ENCODE peak calls at places on chromosomes 13 and 19, in seven cellular contexts. One of them, this sample, is unnamed.

GRCh38 chr19:40528533-40529092 is 48.1 kb upstream of the SHKBP1 start:
- DNase-seq in fibroblast of lung: no peak
- DNase-seq in HFF-Myc: no peak
- DNase-seq in kidney epithelial cell: no peak
- DNase-seq in lower lobe of right lung: no peak
- DNase-seq in cardiac fibroblast: no peak
- DNase-seq in WTC11: no peak
- DNase-seq in this sample: no peak

GRCh38 chr13:110403721-110404120 is 96.6 kb downstream of the COL4A2 start:
- DNase-seq in kidney epithelial cell: no peak
- DNase-seq in cardiac fibroblast: no peak
- DNase-seq in lower lobe of right lung: no peak
- DNase-seq in WTC11: no peak
- DNase-seq in fibroblast of lung: peak; percentile 83
- DNase-seq in HFF-Myc: no peak
- DNase-seq in this sample: no peak

GRCh38 chr13:101115762-101116161 is 300.5 kb downstream of the NALCN start:
- DNase-seq in HFF-Myc: no peak
- DNase-seq in kidney epithelial cell: no peak
- DNase-seq in cardiac fibroblast: peak; percentile 1
- DNase-seq in lower lobe of right lung: no peak
- DNase-seq in WTC11: no peak
- DNase-seq in fibroblast of lung: peak; percentile 10
- DNase-seq in this sample: no peak

GRCh38 chr13:106709509-106709908 is 141.6 kb upstream of the ARGLU1 start:
- DNase-seq in WTC11: no peak
- DNase-seq in HFF-Myc: no peak
- DNase-seq in kidney epithelial cell: no peak
- DNase-seq in lower lobe of right lung: no peak
- DNase-seq in cardiac fibroblast: peak; percentile 20
- DNase-seq in fibroblast of lung: peak; percentile 1
- DNase-seq in this sample: no peak

GRCh38 chr19:22545751-22546150 is 88.4 kb upstream of the ZNF492 start:
- DNase-seq in cardiac fibroblast: no peak
- DNase-seq in kidney epithelial cell: no peak
- DNase-seq in lower lobe of right lung: no peak
- DNase-seq in WTC11: peak; percentile 36
- DNase-seq in HFF-Myc: peak; percentile 0
- DNase-seq in fibroblast of lung: peak; percentile 0
- DNase-seq in this sample: no peak

GRCh38 chr19:17753976-17754375 is 2.7 kb downstream of the FCHO1 start:
- DNase-seq in fibroblast of lung: no peak
- DNase-seq in WTC11: peak; percentile 39
- DNase-seq in lower lobe of right lung: no peak
- DNase-seq in kidney epithelial cell: no peak
- DNase-seq in cardiac fibroblast: no peak
- DNase-seq in HFF-Myc: no peak
- DNase-seq in this sample: no peak

GRCh38 chr13:113305208-113305607 is 8.2 kb downstream of the LAMP1 start:
- DNase-seq in lower lobe of right lung: no peak
- DNase-seq in HFF-Myc: no peak
- DNase-seq in fibroblast of lung: peak; percentile 79
- DNase-seq in cardiac fibroblast: no peak
- DNase-seq in WTC11: no peak
- DNase-seq in kidney epithelial cell: peak; percentile 38
- DNase-seq in this sample: no peak

GRCh38 chr13:33727356-33728083 is 90.4 kb upstream of the RFC3 start:
- DNase-seq in cardiac fibroblast: no peak
- DNase-seq in lower lobe of right lung: no peak
- DNase-seq in kidney epithelial cell: no peak
- DNase-seq in HFF-Myc: no peak
- DNase-seq in fibroblast of lung: no peak
- DNase-seq in WTC11: no peak
- DNase-seq in this sample: no peak

GRCh38 chr19:18468517-18468916 is 30.6 kb upstream of the ISYNA1 start:
- DNase-seq in lower lobe of right lung: no peak
- DNase-seq in HFF-Myc: no peak
- DNase-seq in WTC11: no peak
- DNase-seq in fibroblast of lung: no peak
- DNase-seq in cardiac fibroblast: no peak
- DNase-seq in kidney epithelial cell: no peak
- DNase-seq in this sample: no peak

GRCh38 chr19:16470911-16471811 is 609 bp downstream of the EPS15L1 start:
- DNase-seq in WTC11: no peak
- DNase-seq in fibroblast of lung: peak; percentile 50
- DNase-seq in lower lobe of right lung: peak; percentile 53
- DNase-seq in cardiac fibroblast: peak; percentile 44
- DNase-seq in HFF-Myc: no peak
- DNase-seq in kidney epithelial cell: no peak
- DNase-seq in this sample: no peak

GRCh38 chr13:22423261-22423660 is 752.4 kb downstream of the FGF9 start:
- DNase-seq in cardiac fibroblast: no peak
- DNase-seq in WTC11: no peak
- DNase-seq in kidney epithelial cell: no peak
- DNase-seq in fibroblast of lung: no peak
- DNase-seq in lower lobe of right lung: no peak
- DNase-seq in HFF-Myc: no peak
- DNase-seq in this sample: no peak

GRCh38 chr13:51417716-51418115 is 35.1 kb downstream of the INTS6 start:
- DNase-seq in HFF-Myc: no peak
- DNase-seq in lower lobe of right lung: no peak
- DNase-seq in kidney epithelial cell: no peak
- DNase-seq in fibroblast of lung: no peak
- DNase-seq in WTC11: no peak
- DNase-seq in cardiac fibroblast: no peak
- DNase-seq in this sample: no peak

GRCh38 chr13:28449826-28450773 is 44.8 kb downstream of the FLT1 start:
- DNase-seq in kidney epithelial cell: no peak
- DNase-seq in HFF-Myc: peak; percentile 40
- DNase-seq in WTC11: no peak
- DNase-seq in cardiac fibroblast: no peak
- DNase-seq in fibroblast of lung: no peak
- DNase-seq in lower lobe of right lung: no peak
- DNase-seq in this sample: peak; percentile 32

GRCh38 chr13:43305416-43305815 is 282.0 kb downstream of the DNAJC15 start:
- DNase-seq in cardiac fibroblast: peak; percentile 39
- DNase-seq in kidney epithelial cell: no peak
- DNase-seq in WTC11: no peak
- DNase-seq in HFF-Myc: no peak
- DNase-seq in fibroblast of lung: peak; percentile 56
- DNase-seq in lower lobe of right lung: no peak
- DNase-seq in this sample: no peak

GRCh38 chr13:98214008-98214643 is 37.1 kb upstream of the RNF113B start:
- DNase-seq in kidney epithelial cell: no peak
- DNase-seq in WTC11: peak; percentile 16
- DNase-seq in lower lobe of right lung: no peak
- DNase-seq in HFF-Myc: peak; percentile 53
- DNase-seq in fibroblast of lung: peak; percentile 86
- DNase-seq in cardiac fibroblast: peak; percentile 67
- DNase-seq in this sample: no peak

GRCh38 chr19:1361601-1362384 is 21.9 kb upstream of the NDUFS7 start:
- DNase-seq in cardiac fibroblast: peak; percentile 74
- DNase-seq in fibroblast of lung: peak; percentile 88
- DNase-seq in lower lobe of right lung: no peak
- DNase-seq in WTC11: no peak
- DNase-seq in kidney epithelial cell: peak; percentile 42
- DNase-seq in HFF-Myc: no peak
- DNase-seq in this sample: no peak

GRCh38 chr13:80469841-80470378 is 129.0 kb upstream of the SPRY2 start:
- DNase-seq in WTC11: no peak
- DNase-seq in kidney epithelial cell: peak; percentile 12
- DNase-seq in lower lobe of right lung: no peak
- DNase-seq in fibroblast of lung: peak; percentile 82
- DNase-seq in cardiac fibroblast: peak; percentile 97
- DNase-seq in HFF-Myc: no peak
- DNase-seq in this sample: peak; percentile 55

GRCh38 chr19:4297901-4298771 is 4.1 kb downstream of the TMIGD2 start:
- DNase-seq in kidney epithelial cell: no peak
- DNase-seq in HFF-Myc: no peak
- DNase-seq in cardiac fibroblast: no peak
- DNase-seq in lower lobe of right lung: no peak
- DNase-seq in fibroblast of lung: peak; percentile 31
- DNase-seq in WTC11: peak; percentile 29
- DNase-seq in this sample: no peak

GRCh38 chr13:20159646-20160345 is 1.1 kb downstream of the GJA3 start:
- DNase-seq in lower lobe of right lung: no peak
- DNase-seq in cardiac fibroblast: no peak
- DNase-seq in fibroblast of lung: peak; percentile 53
- DNase-seq in kidney epithelial cell: no peak
- DNase-seq in WTC11: no peak
- DNase-seq in HFF-Myc: no peak
- DNase-seq in this sample: no peak

GRCh38 chr13:33742321-33742720 is 75.6 kb upstream of the RFC3 start:
- DNase-seq in HFF-Myc: no peak
- DNase-seq in fibroblast of lung: no peak
- DNase-seq in WTC11: no peak
- DNase-seq in kidney epithelial cell: no peak
- DNase-seq in lower lobe of right lung: no peak
- DNase-seq in cardiac fibroblast: no peak
- DNase-seq in this sample: no peak

GRCh38 chr13:105502193-105502592 is 1033.3 kb downstream of the EFNB2 start:
- DNase-seq in cardiac fibroblast: no peak
- DNase-seq in kidney epithelial cell: no peak
- DNase-seq in WTC11: no peak
- DNase-seq in lower lobe of right lung: no peak
- DNase-seq in HFF-Myc: no peak
- DNase-seq in fibroblast of lung: no peak
- DNase-seq in this sample: no peak

GRCh38 chr13:57627663-57628062 is 3.9 kb upstream of the PCDH17 start:
- DNase-seq in kidney epithelial cell: no peak
- DNase-seq in cardiac fibroblast: peak; percentile 33
- DNase-seq in WTC11: no peak
- DNase-seq in lower lobe of right lung: no peak
- DNase-seq in fibroblast of lung: peak; percentile 27
- DNase-seq in HFF-Myc: no peak
- DNase-seq in this sample: no peak

GRCh38 chr13:49435992-49436391 is 7.9 kb downstream of the CAB39L start:
- DNase-seq in WTC11: no peak
- DNase-seq in lower lobe of right lung: no peak
- DNase-seq in HFF-Myc: no peak
- DNase-seq in kidney epithelial cell: no peak
- DNase-seq in cardiac fibroblast: peak; percentile 38
- DNase-seq in fibroblast of lung: peak; percentile 18
- DNase-seq in this sample: no peak

GRCh38 chr13:48094404-48094780 is 512 bp downstream of the MED4 start:
- DNase-seq in fibroblast of lung: peak; percentile 20
- DNase-seq in HFF-Myc: no peak
- DNase-seq in cardiac fibroblast: no peak
- DNase-seq in WTC11: no peak
- DNase-seq in kidney epithelial cell: no peak
- DNase-seq in lower lobe of right lung: no peak
- DNase-seq in this sample: no peak

GRCh38 chr19:5070922-5071321 is 102.0 kb downstream of the KDM4B start:
- DNase-seq in lower lobe of right lung: no peak
- DNase-seq in HFF-Myc: no peak
- DNase-seq in WTC11: no peak
- DNase-seq in cardiac fibroblast: no peak
- DNase-seq in kidney epithelial cell: no peak
- DNase-seq in fibroblast of lung: no peak
- DNase-seq in this sample: no peak

GRCh38 chr13:100773429-100773828 is 98.8 kb upstream of the TMTC4 start:
- DNase-seq in cardiac fibroblast: no peak
- DNase-seq in kidney epithelial cell: no peak
- DNase-seq in HFF-Myc: no peak
- DNase-seq in lower lobe of right lung: no peak
- DNase-seq in fibroblast of lung: no peak
- DNase-seq in WTC11: no peak
- DNase-seq in this sample: no peak

GRCh38 chr13:98584668-98585397 is 7.9 kb upstream of the STK24 start:
- DNase-seq in kidney epithelial cell: no peak
- DNase-seq in cardiac fibroblast: peak; percentile 29
- DNase-seq in HFF-Myc: no peak
- DNase-seq in fibroblast of lung: no peak
- DNase-seq in lower lobe of right lung: no peak
- DNase-seq in WTC11: no peak
- DNase-seq in this sample: no peak

DNA sequence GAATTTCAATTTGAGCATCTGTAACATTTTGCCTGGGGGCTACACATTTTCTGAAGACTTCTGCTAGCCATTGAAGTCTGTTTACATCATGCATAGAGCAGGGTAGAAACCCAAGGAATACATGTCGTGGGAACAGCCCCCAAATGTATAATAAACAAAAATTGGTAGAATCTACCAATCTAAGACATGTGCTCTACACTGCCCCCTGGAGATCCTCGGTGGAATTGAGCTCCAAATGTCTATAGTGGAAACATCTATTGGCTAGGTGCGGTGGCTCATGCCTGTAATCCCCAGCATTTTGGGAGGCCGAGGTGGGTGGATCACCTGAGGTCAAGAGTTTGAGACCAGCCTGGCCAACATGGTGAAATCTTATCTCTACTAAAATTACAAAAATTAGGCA is 57.3 kb downstream of the MBD3L2B start:
- DNase-seq in HFF-Myc: no peak
- DNase-seq in lower lobe of right lung: no peak
- DNase-seq in WTC11: peak; percentile 11
- DNase-seq in fibroblast of lung: no peak
- DNase-seq in cardiac fibroblast: no peak
- DNase-seq in kidney epithelial cell: no peak
- DNase-seq in this sample: no peak
- TF ChIP-seq CTCF in HFF-Myc: peak; percentile 17
- TF ChIP-seq CTCF in lower lobe of right lung: peak; percentile 56
- TF ChIP-seq CTCF in WTC11: no peak
- TF ChIP-seq CTCF in fibroblast of lung: no peak
- TF ChIP-seq CTCF in cardiac fibroblast: peak; percentile 40
- TF ChIP-seq CTCF in kidney epithelial cell: peak; percentile 6
- TF ChIP-seq CTCF in this sample: peak; percentile 23

DNA sequence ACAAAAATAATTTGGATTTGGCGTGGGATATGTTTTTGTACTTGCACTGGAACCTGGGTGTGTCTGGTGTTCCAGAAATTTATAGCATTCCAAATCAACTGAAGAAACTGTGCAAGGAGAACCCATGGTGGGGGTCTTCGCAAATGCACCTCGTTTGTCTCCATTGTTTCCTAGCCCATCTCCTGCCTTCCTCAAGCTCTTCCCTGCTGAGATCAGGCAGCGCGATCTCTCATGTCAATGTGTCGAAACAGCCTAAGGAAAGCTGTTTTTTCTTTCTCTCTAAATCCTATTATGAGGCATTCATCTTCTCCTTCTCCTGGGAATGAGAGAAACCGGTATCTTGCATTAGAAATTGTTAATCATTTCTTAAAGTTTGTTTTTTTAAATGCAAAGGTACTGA is 131.0 kb downstream of the KLF5 start:
- DNase-seq in lower lobe of right lung: no peak
- DNase-seq in HFF-Myc: no peak
- DNase-seq in cardiac fibroblast: no peak
- DNase-seq in WTC11: no peak
- DNase-seq in kidney epithelial cell: no peak
- DNase-seq in fibroblast of lung: no peak
- DNase-seq in this sample: no peak
- TF ChIP-seq CTCF in lower lobe of right lung: no peak
- TF ChIP-seq CTCF in HFF-Myc: no peak
- TF ChIP-seq CTCF in cardiac fibroblast: no peak
- TF ChIP-seq CTCF in WTC11: no peak
- TF ChIP-seq CTCF in kidney epithelial cell: no peak
- TF ChIP-seq CTCF in fibroblast of lung: no peak
- TF ChIP-seq CTCF in this sample: no peak

GRCh38 chr13:91162180-91162579 is 185.3 kb upstream of the MIR17HG start:
- DNase-seq in HFF-Myc: no peak
- DNase-seq in cardiac fibroblast: no peak
- DNase-seq in lower lobe of right lung: no peak
- DNase-seq in kidney epithelial cell: no peak
- DNase-seq in WTC11: peak; percentile 23
- DNase-seq in fibroblast of lung: no peak
- DNase-seq in this sample: no peak
- TF ChIP-seq CTCF in HFF-Myc: no peak
- TF ChIP-seq CTCF in cardiac fibroblast: no peak
- TF ChIP-seq CTCF in lower lobe of right lung: no peak
- TF ChIP-seq CTCF in kidney epithelial cell: peak; percentile 16
- TF ChIP-seq CTCF in WTC11: no peak
- TF ChIP-seq CTCF in fibroblast of lung: no peak
- TF ChIP-seq CTCF in this sample: peak; percentile 32

GRCh38 chr19:46404039-46404883 is 9.1 kb downstream of the CCDC8 start:
- DNase-seq in lower lobe of right lung: peak; percentile 59
- DNase-seq in kidney epithelial cell: no peak
- DNase-seq in WTC11: peak; percentile 73
- DNase-seq in HFF-Myc: no peak
- DNase-seq in cardiac fibroblast: peak; percentile 61
- DNase-seq in fibroblast of lung: peak; percentile 56
- DNase-seq in this sample: no peak
- TF ChIP-seq CTCF in lower lobe of right lung: peak; percentile 31
- TF ChIP-seq CTCF in kidney epithelial cell: peak; percentile 50
- TF ChIP-seq CTCF in WTC11: no peak
- TF ChIP-seq CTCF in HFF-Myc: peak; percentile 31
- TF ChIP-seq CTCF in cardiac fibroblast: no peak
- TF ChIP-seq CTCF in fibroblast of lung: peak; percentile 43
- TF ChIP-seq CTCF in this sample: peak; percentile 32

This sample was measured in retinal pigment epithelial cell.